ENCODE peak calls at places on chromosomes 7 and 10, in seven cellular contexts. D, Q, F, H, O, S and N are unnamed samples.
A peak's percentile ranks its signal among the peaks of the same experiment; 100 is the strongest.

GRCh38 chr7:12889391-12889790 is 202.0 kb downstream of the ARL4A start:
- DNase-seq in D (no peak), Q (peak; percentile 37), F (no peak), H (peak; percentile 36), O (no peak), S (no peak), N (no peak)

GRCh38 chr10:123748711-123749110 is 82.6 kb downstream of the GPR26 start:
- DNase-seq in D (no peak), Q (no peak), F (no peak), H (no peak), O (no peak), S (no peak), N (no peak)

GRCh38 chr10:97320480-97321031 is 1.5 kb downstream of the FRAT1 start:
- DNase-seq in D (no peak), Q (no peak), F (no peak), H (no peak), O (no peak), S (peak; percentile 48), N (peak; percentile 36)

GRCh38 chr10:87887548-87888289 is 24.3 kb downstream of the PTEN start:
- DNase-seq in D (no peak), Q (no peak), F (no peak), H (no peak), O (no peak), S (no peak), N (no peak)

GRCh38 chr7:32161708-32162107 is 91.5 kb upstream of the PDE1C start:
- DNase-seq in D (no peak), Q (peak; percentile 69), F (no peak), H (peak; percentile 32), O (no peak), S (no peak), N (no peak)

GRCh38 chr7:47266799-47267198 is 315.1 kb downstream of the TNS3 start:
- DNase-seq in D (no peak), Q (no peak), F (peak; percentile 90), H (peak; percentile 6), O (no peak), S (no peak), N (peak; percentile 97)

GRCh38 chr10:101629781-101630419 is 41.8 kb downstream of the DPCD start:
- DNase-seq in D (no peak), Q (no peak), F (no peak), H (no peak), O (no peak), S (no peak), N (no peak)

GRCh38 chr10:17353568-17353967 is 100.8 kb downstream of the ST8SIA6 start:
- DNase-seq in D (no peak), Q (no peak), F (no peak), H (no peak), O (no peak), S (no peak), N (no peak)

GRCh38 chr10:114172776-114173555 is 1.0 kb downstream of the CCDC186 start:
- DNase-seq in D (no peak), Q (no peak), F (no peak), H (no peak), O (no peak), S (no peak), N (peak; percentile 74)

GRCh38 chr10:95268438-95268837 is 22.4 kb downstream of the PDLIM1 start:
- DNase-seq in D (peak; percentile 33), Q (no peak), F (peak; percentile 67), H (no peak), O (no peak), S (no peak), N (no peak)

GRCh38 chr10:3036605-3037004 is 30.7 kb upstream of the PFKP start:
- DNase-seq in D (no peak), Q (no peak), F (no peak), H (no peak), O (no peak), S (no peak), N (no peak)

GRCh38 chr10:98910048-98910447 is 325.6 kb downstream of the HPSE2 start:
- DNase-seq in D (no peak), Q (no peak), F (peak; percentile 47), H (no peak), O (no peak), S (no peak), N (no peak)

GRCh38 chr7:79506481-79506880 is 53.0 kb upstream of the MAGI2 start:
- DNase-seq in D (no peak), Q (no peak), F (peak; percentile 6), H (no peak), O (no peak), S (no peak), N (no peak)

GRCh38 chr7:27586825-27587224 is 75.9 kb downstream of the HIBADH start:
- DNase-seq in D (no peak), Q (no peak), F (no peak), H (no peak), O (no peak), S (no peak), N (peak; percentile 28)

GRCh38 chr10:122665946-122666345 is 33.7 kb downstream of the C10orf120 start:
- DNase-seq in D (no peak), Q (no peak), F (no peak), H (no peak), O (no peak), S (no peak), N (no peak)

GRCh38 chr7:77528368-77528767 is 8.7 kb upstream of the PTPN12 start:
- DNase-seq in D (no peak), Q (no peak), F (no peak), H (no peak), O (no peak), S (no peak), N (no peak)

GRCh38 chr10:2619472-2619871 is 447.9 kb upstream of the PFKP start:
- DNase-seq in D (peak; percentile 41), Q (no peak), F (peak; percentile 28), H (no peak), O (no peak), S (no peak), N (no peak)

GRCh38 chr7:97001656-97002554 is 3.4 kb upstream of the DLX6 start:
- DNase-seq in D (no peak), Q (no peak), F (no peak), H (no peak), O (no peak), S (no peak), N (no peak)

GRCh38 chr7:17640730-17641377 is 299.4 kb downstream of the SNX13 start:
- DNase-seq in D (peak; percentile 39), Q (no peak), F (peak; percentile 42), H (peak; percentile 18), O (no peak), S (peak; percentile 20), N (peak; percentile 41)

GRCh38 chr10:102710604-102711003 is 3.6 kb downstream of the ARL3 start:
- DNase-seq in D (no peak), Q (peak; percentile 41), F (no peak), H (peak; percentile 57), O (no peak), S (no peak), N (no peak)

GRCh38 chr10:89645742-89646172 is 715 bp upstream of the PANK1 start:
- DNase-seq in D (no peak), Q (no peak), F (peak; percentile 85), H (no peak), O (no peak), S (no peak), N (peak; percentile 96)

GRCh38 chr7:157335256-157335655 is 1.5 kb upstream of the DNAJB6 start:
- DNase-seq in D (no peak), Q (no peak), F (no peak), H (no peak), O (no peak), S (no peak), N (no peak)

GRCh38 chr10:33460461-33461294 is 126.2 kb upstream of the NRP1 start:
- DNase-seq in D (no peak), Q (peak; percentile 72), F (peak; percentile 33), H (peak; percentile 44), O (no peak), S (no peak), N (no peak)

GRCh38 chr10:14578060-14578952 is 196.4 kb downstream of the FAM107B start:
- DNase-seq in D (no peak), Q (peak; percentile 31), F (peak; percentile 44), H (no peak), O (no peak), S (no peak), N (no peak)

GRCh38 chr10:132642732-132643008 is 105.1 kb downstream of the INPP5A start:
- DNase-seq in D (no peak), Q (no peak), F (no peak), H (no peak), O (no peak), S (no peak), N (no peak)

GRCh38 chr7:132398253-132398913 is 177.9 kb downstream of the PLXNA4 start:
- DNase-seq in D (no peak), Q (no peak), F (no peak), H (no peak), O (no peak), S (no peak), N (no peak)

GRCh38 chr7:112162161-112163020 is 43.8 kb downstream of the DOCK4 start:
- DNase-seq in D (peak; percentile 69), Q (peak; percentile 20), F (peak; percentile 65), H (peak; percentile 36), O (no peak), S (no peak), N (no peak)

GRCh38 chr7:132455306-132455705 is 121.0 kb downstream of the PLXNA4 start:
- DNase-seq in D (no peak), Q (no peak), F (no peak), H (no peak), O (no peak), S (peak; percentile 38), N (peak; percentile 33)

GRCh38 chr10:75042292-75042974 is 69.0 kb upstream of the SAMD8 start:
- DNase-seq in D (no peak), Q (no peak), F (no peak), H (peak; percentile 75), O (no peak), S (no peak), N (no peak)

GRCh38 chr7:2271273-2272026 is 29.4 kb downstream of the NUDT1 start:
- DNase-seq in D (no peak), Q (no peak), F (no peak), H (no peak), O (no peak), S (no peak), N (no peak)

GRCh38 chr7:23205861-23206510 is 24.1 kb downstream of the NUP42 start:
- DNase-seq in D (peak; percentile 38), Q (no peak), F (no peak), H (no peak), O (no peak), S (no peak), N (no peak)

GRCh38 chr10:70255329-70256299 is 22.4 kb upstream of the PPA1 start:
- DNase-seq in D (no peak), Q (no peak), F (no peak), H (no peak), O (no peak), S (peak; percentile 26), N (peak; percentile 27)

GRCh38 chr10:104255244-104255981 is 721 bp downstream of the GSTO1 start:
- DNase-seq in D (no peak), Q (peak; percentile 3), F (peak; percentile 46), H (peak; percentile 79), O (no peak), S (no peak), N (peak; percentile 75)

GRCh38 chr10:117339569-117339968 is 35.7 kb downstream of the PDZD8 start:
- DNase-seq in D (no peak), Q (no peak), F (no peak), H (peak; percentile 47), O (no peak), S (no peak), N (no peak)

GRCh38 chr7:29019896-29020295 is 61.8 kb upstream of the TRIL start:
- DNase-seq in D (no peak), Q (no peak), F (no peak), H (no peak), O (no peak), S (no peak), N (no peak)

GRCh38 chr10:124731551-124731950 is 12.6 kb downstream of the FAM53B start:
- DNase-seq in D (no peak), Q (no peak), F (no peak), H (no peak), O (no peak), S (peak; percentile 2), N (no peak)

GRCh38 chr10:63491558-63492316 is 26.0 kb upstream of the JMJD1C start:
- DNase-seq in D (no peak), Q (peak; percentile 9), F (peak; percentile 63), H (peak; percentile 93), O (no peak), S (no peak), N (no peak)

GRCh38 chr10:125629758-125630376 is 53.1 kb downstream of the TEX36 start:
- DNase-seq in D (no peak), Q (no peak), F (peak; percentile 68), H (peak; percentile 26), O (no peak), S (no peak), N (peak; percentile 46)